ENCODE peak calls at places on chromosomes 1 and 21, in eight cellular contexts. Y is nucleus accumbens; B is amniotic stem cell; F is HTR-8/SVneo; G is H54; D is upper lobe of right lung; V is activated CD8-positive, alpha-beta memory T cell treated with anti-CD3 and anti-CD28 coated beads for 1 hour; R is M059J. A is an unnamed sample.

GRCh38 chr1:193181985-193182384 is 4.4 kb downstream of the B3GALT2 start:
- DNase-seq in Y (no peak), B (no peak), F (no peak), G (no peak), D (no peak), V (no peak), R (peak), A (no peak)

GRCh38 chr21:32921632-32922230 is 104.0 kb upstream of the OLIG2 start:
- DNase-seq in Y (no peak), B (no peak), F (no peak), G (peak), D (peak), V (peak), R (no peak), A (peak)

GRCh38 chr1:45640293-45640692 is 16.4 kb upstream of the CCDC17 start:
- DNase-seq in Y (no peak), B (no peak), F (no peak), G (no peak), D (no peak), V (no peak), R (no peak), A (no peak)

GRCh38 chr1:98323906-98324358 is 337.6 kb upstream of the SNX7 start:
- DNase-seq in Y (no peak), B (peak), F (peak), G (no peak), D (no peak), V (no peak), R (peak), A (no peak)

GRCh38 chr1:230379928-230380327 is 46.2 kb downstream of the PGBD5 start:
- DNase-seq in Y (no peak), B (no peak), F (no peak), G (no peak), D (no peak), V (no peak), R (no peak), A (no peak)

GRCh38 chr1:24318988-24319863 is at the start of gene GRHL3:
- DNase-seq in Y (no peak), B (no peak), F (peak), G (no peak), D (peak), V (no peak), R (peak), A (no peak)

GRCh38 chr1:243348331-243348730 is 92.5 kb downstream of the SDCCAG8 start:
- DNase-seq in Y (no peak), B (no peak), F (no peak), G (no peak), D (no peak), V (no peak), R (no peak), A (no peak)

GRCh38 chr1:205241366-205242030 is 13.8 kb downstream of the TMCC2 start:
- DNase-seq in Y (no peak), B (no peak), F (no peak), G (no peak), D (peak), V (no peak), R (no peak), A (no peak)

GRCh38 chr1:170872663-170873062 is 62.7 kb upstream of the MROH9 start:
- DNase-seq in Y (no peak), B (no peak), F (no peak), G (no peak), D (no peak), V (no peak), R (no peak), A (no peak)

GRCh38 chr21:36700295-36700960 is 1.5 kb downstream of the SIM2 start:
- DNase-seq in Y (no peak), B (no peak), F (no peak), G (no peak), D (no peak), V (no peak), R (no peak), A (no peak)

GRCh38 chr1:210448293-210448892 is 119.7 kb downstream of the HHAT start:
- DNase-seq in Y (no peak), B (no peak), F (peak), G (peak), D (no peak), V (no peak), R (peak), A (no peak)

GRCh38 chr1:162973381-162973795 is 95.8 kb upstream of the RGS4 start:
- DNase-seq in Y (no peak), B (peak), F (peak), G (peak), D (no peak), V (no peak), R (peak), A (no peak)

GRCh38 chr1:17569200-17570139 is 30.0 kb downstream of the ARHGEF10L start:
- DNase-seq in Y (peak), B (peak), F (peak), G (peak), D (peak), V (no peak), R (peak), A (no peak)

GRCh38 chr1:197774691-197775281 is 494 bp downstream of the DENND1B start:
- DNase-seq in Y (peak), B (no peak), F (peak), G (peak), D (peak), V (peak), R (peak), A (peak)

GRCh38 chr1:41860214-41860613 is 58.5 kb downstream of the HIVEP3 start:
- DNase-seq in Y (no peak), B (no peak), F (no peak), G (no peak), D (no peak), V (no peak), R (peak), A (no peak)

GRCh38 chr1:217332426-217333065 is 298.3 kb downstream of the GPATCH2 start:
- DNase-seq in Y (no peak), B (no peak), F (no peak), G (no peak), D (no peak), V (no peak), R (no peak), A (no peak)

GRCh38 chr1:145707183-145707867 is at the start of gene PDZK1:
- DNase-seq in Y (no peak), B (no peak), F (no peak), G (no peak), D (no peak), V (no peak), R (peak), A (no peak)

GRCh38 chr1:180152588-180152987 is 2.1 kb upstream of the QSOX1 start:
- DNase-seq in Y (no peak), B (no peak), F (no peak), G (no peak), D (no peak), V (no peak), R (no peak), A (no peak)

GRCh38 chr1:240928265-240928664 is 316.3 kb upstream of the GREM2 start:
- DNase-seq in Y (no peak), B (no peak), F (no peak), G (no peak), D (no peak), V (no peak), R (no peak), A (no peak)

GRCh38 chr1:27772071-27772470 is 948 bp upstream of the STX12 start:
- DNase-seq in Y (no peak), B (no peak), F (no peak), G (no peak), D (no peak), V (no peak), R (no peak), A (no peak)

GRCh38 chr1:66980745-66981367 is 56.1 kb downstream of the MIER1 start:
- DNase-seq in Y (no peak), B (no peak), F (no peak), G (no peak), D (no peak), V (no peak), R (peak), A (no peak)

GRCh38 chr1:200733907-200734306 is 4.8 kb upstream of the CAMSAP2 start:
- DNase-seq in Y (no peak), B (no peak), F (no peak), G (no peak), D (no peak), V (no peak), R (peak), A (no peak)

GRCh38 chr1:240190881-240191385 is 99.2 kb downstream of the FMN2 start:
- DNase-seq in Y (no peak), B (peak), F (peak), G (peak), D (no peak), V (no peak), R (peak), A (no peak)

GRCh38 chr1:5485436-5485835 is 506.8 kb downstream of the NPHP4 start:
- DNase-seq in Y (no peak), B (no peak), F (no peak), G (no peak), D (no peak), V (no peak), R (no peak), A (no peak)

GRCh38 chr1:221732052-221732451 is 9.8 kb downstream of the DUSP10 start:
- DNase-seq in Y (no peak), B (no peak), F (no peak), G (no peak), D (no peak), V (no peak), R (no peak), A (no peak)

GRCh38 chr1:4692437-4692836 is 38.0 kb downstream of the AJAP1 start:
- DNase-seq in Y (no peak), B (no peak), F (no peak), G (no peak), D (no peak), V (no peak), R (no peak), A (no peak)

GRCh38 chr1:165907256-165907857 is 79.9 kb downstream of the UCK2 start:
- DNase-seq in Y (no peak), B (no peak), F (no peak), G (no peak), D (no peak), V (no peak), R (peak), A (no peak)

GRCh38 chr1:119613769-119614358 is 34.2 kb downstream of the ZNF697 start:
- DNase-seq in Y (peak), B (peak), F (peak), G (peak), D (peak), V (peak), R (peak), A (peak)

GRCh38 chr1:211648980-211649934 is 26.2 kb downstream of the NEK2 start:
- DNase-seq in Y (no peak), B (no peak), F (no peak), G (no peak), D (peak), V (no peak), R (no peak), A (no peak)

GRCh38 chr1:65418522-65419185 is 1.8 kb upstream of the LEPR start:
- DNase-seq in Y (no peak), B (no peak), F (no peak), G (no peak), D (no peak), V (no peak), R (peak), A (no peak)

GRCh38 chr1:99806882-99807281 is 40.4 kb upstream of the FRRS1 start:
- DNase-seq in Y (no peak), B (no peak), F (no peak), G (no peak), D (no peak), V (no peak), R (no peak), A (no peak)

GRCh38 chr1:58442114-58442513 is 104.4 kb downstream of the OMA1 start:
- DNase-seq in Y (no peak), B (no peak), F (no peak), G (no peak), D (no peak), V (no peak), R (peak), A (no peak)

GRCh38 chr1:207868769-207869721 is 41.9 kb downstream of the CD34 start:
- DNase-seq in Y (peak), B (peak), F (peak), G (peak), D (peak), V (peak), R (peak), A (peak)

GRCh38 chr1:174534789-174535188 is 87.0 kb downstream of the GPR52 start:
- DNase-seq in Y (no peak), B (no peak), F (no peak), G (no peak), D (no peak), V (no peak), R (peak), A (no peak)

GRCh38 chr1:232211149-232211548 is 418.8 kb downstream of the SIPA1L2 start:
- DNase-seq in Y (no peak), B (no peak), F (no peak), G (peak), D (no peak), V (no peak), R (no peak), A (no peak)